ENCODE peak calls at places on chromosomes 3 and 15, in seven cellular contexts. One of them, this sample, is unnamed.

GRCh38 chr15:99433026-99433756 is 132.6 kb upstream of the MEF2A start:
- DNase-seq in activated gamma-delta T cell treated with anti-CD3 and anti-CD28 coated beads, Interleukin-2, amount 50 U/mL, for 16 hours: no peak
- DNase-seq in amniotic stem cell: no peak
- DNase-seq in SW 1271: no peak
- DNase-seq in pons: no peak
- DNase-seq in NCI-H524: no peak
- DNase-seq in foreskin keratinocyte: no peak
- DNase-seq in this sample: no peak

GRCh38 chr3:151330899-151331298 is 1.6 kb upstream of the P2RY13 start:
- DNase-seq in activated gamma-delta T cell treated with anti-CD3 and anti-CD28 coated beads, Interleukin-2, amount 50 U/mL, for 16 hours: no peak
- DNase-seq in amniotic stem cell: no peak
- DNase-seq in SW 1271: no peak
- DNase-seq in pons: peak
- DNase-seq in NCI-H524: no peak
- DNase-seq in foreskin keratinocyte: no peak
- DNase-seq in this sample: no peak

GRCh38 chr15:70182858-70183695 is 85.4 kb upstream of the TLE3 start:
- DNase-seq in activated gamma-delta T cell treated with anti-CD3 and anti-CD28 coated beads, Interleukin-2, amount 50 U/mL, for 16 hours: no peak
- DNase-seq in amniotic stem cell: no peak
- DNase-seq in SW 1271: no peak
- DNase-seq in pons: no peak
- DNase-seq in NCI-H524: no peak
- DNase-seq in foreskin keratinocyte: peak
- DNase-seq in this sample: no peak

GRCh38 chr3:72214065-72215048 is 429.4 kb upstream of the PROK2 start:
- DNase-seq in activated gamma-delta T cell treated with anti-CD3 and anti-CD28 coated beads, Interleukin-2, amount 50 U/mL, for 16 hours: no peak
- DNase-seq in amniotic stem cell: no peak
- DNase-seq in SW 1271: no peak
- DNase-seq in pons: no peak
- DNase-seq in NCI-H524: no peak
- DNase-seq in foreskin keratinocyte: no peak
- DNase-seq in this sample: no peak

GRCh38 chr3:35908366-35909232 is 269.3 kb downstream of the ARPP21 start:
- DNase-seq in activated gamma-delta T cell treated with anti-CD3 and anti-CD28 coated beads, Interleukin-2, amount 50 U/mL, for 16 hours: no peak
- DNase-seq in amniotic stem cell: peak
- DNase-seq in SW 1271: no peak
- DNase-seq in pons: peak
- DNase-seq in NCI-H524: peak
- DNase-seq in foreskin keratinocyte: peak
- DNase-seq in this sample: no peak

GRCh38 chr15:70466305-70466704 is 297.1 kb downstream of the UACA start:
- DNase-seq in activated gamma-delta T cell treated with anti-CD3 and anti-CD28 coated beads, Interleukin-2, amount 50 U/mL, for 16 hours: no peak
- DNase-seq in amniotic stem cell: no peak
- DNase-seq in SW 1271: no peak
- DNase-seq in pons: no peak
- DNase-seq in NCI-H524: peak
- DNase-seq in foreskin keratinocyte: no peak
- DNase-seq in this sample: no peak

GRCh38 chr15:75583689-75584088 is 4.6 kb upstream of the PTPN9 start:
- DNase-seq in activated gamma-delta T cell treated with anti-CD3 and anti-CD28 coated beads, Interleukin-2, amount 50 U/mL, for 16 hours: no peak
- DNase-seq in amniotic stem cell: no peak
- DNase-seq in SW 1271: no peak
- DNase-seq in pons: no peak
- DNase-seq in NCI-H524: no peak
- DNase-seq in foreskin keratinocyte: no peak
- DNase-seq in this sample: no peak

GRCh38 chr3:184778426-184779332 is 33.3 kb upstream of the VPS8 start:
- DNase-seq in activated gamma-delta T cell treated with anti-CD3 and anti-CD28 coated beads, Interleukin-2, amount 50 U/mL, for 16 hours: no peak
- DNase-seq in amniotic stem cell: no peak
- DNase-seq in SW 1271: no peak
- DNase-seq in pons: no peak
- DNase-seq in NCI-H524: peak
- DNase-seq in foreskin keratinocyte: no peak
- DNase-seq in this sample: no peak

GRCh38 chr3:106635271-106635670 is 742.0 kb upstream of the CCDC54 start:
- DNase-seq in activated gamma-delta T cell treated with anti-CD3 and anti-CD28 coated beads, Interleukin-2, amount 50 U/mL, for 16 hours: no peak
- DNase-seq in amniotic stem cell: peak
- DNase-seq in SW 1271: no peak
- DNase-seq in pons: no peak
- DNase-seq in NCI-H524: no peak
- DNase-seq in foreskin keratinocyte: peak
- DNase-seq in this sample: no peak

GRCh38 chr3:129428382-129429079 is at the start of gene EFCAB12:
- DNase-seq in activated gamma-delta T cell treated with anti-CD3 and anti-CD28 coated beads, Interleukin-2, amount 50 U/mL, for 16 hours: peak
- DNase-seq in amniotic stem cell: peak
- DNase-seq in SW 1271: no peak
- DNase-seq in pons: peak
- DNase-seq in NCI-H524: peak
- DNase-seq in foreskin keratinocyte: peak
- DNase-seq in this sample: peak

GRCh38 chr3:76369170-76369569 is 583.8 kb upstream of the ZNF717 start:
- DNase-seq in activated gamma-delta T cell treated with anti-CD3 and anti-CD28 coated beads, Interleukin-2, amount 50 U/mL, for 16 hours: no peak
- DNase-seq in amniotic stem cell: peak
- DNase-seq in SW 1271: no peak
- DNase-seq in pons: peak
- DNase-seq in NCI-H524: peak
- DNase-seq in foreskin keratinocyte: peak
- DNase-seq in this sample: no peak

GRCh38 chr3:161197855-161198836 is 23.0 kb upstream of the NMD3 start:
- DNase-seq in activated gamma-delta T cell treated with anti-CD3 and anti-CD28 coated beads, Interleukin-2, amount 50 U/mL, for 16 hours: no peak
- DNase-seq in amniotic stem cell: no peak
- DNase-seq in SW 1271: no peak
- DNase-seq in pons: no peak
- DNase-seq in NCI-H524: no peak
- DNase-seq in foreskin keratinocyte: peak
- DNase-seq in this sample: no peak

This sample was measured in epithelial cell of prostate.